ENCODE peak calls at places on chromosomes 5 and 9, in six cellular contexts. I, B, N, Q, W and A are unnamed samples. For H3K4me1, the result is how much of the 10 kb centered on the place peaks cover.

GRCh38 chr9:35397216-35397698 is 92.7 kb upstream of the RUSC2 start:
- DNase-seq in N (no peak), W (no peak), B (no peak), I (no peak), Q (no peak), A (no peak)

GRCh38 chr5:127967983-127968592 is 115.5 kb upstream of the SLC12A2 start:
- DNase-seq in N (no peak), I (no peak), Q (no peak), B (no peak), W (no peak), A (no peak)

GRCh38 chr5:98927988-98928801 is 612 bp downstream of the CHD1 start:
- DNase-seq in Q (peak), B (peak), I (peak), N (peak), W (peak), A (no peak)

GRCh38 chr9:129289883-129290282 is 111.8 kb upstream of the IER5L start:
- DNase-seq in W (no peak), B (no peak), N (no peak), Q (no peak), I (no peak), A (no peak)

GRCh38 chr9:20592673-20593072 is 29.6 kb downstream of the MLLT3 start:
- DNase-seq in W (peak), B (peak), Q (no peak), I (no peak), N (no peak), A (peak)

GRCh38 chr9:2955616-2956015 is 111.7 kb upstream of the PUM3 start:
- DNase-seq in I (peak), Q (no peak), W (no peak), B (no peak), N (no peak), A (no peak)

GRCh38 chr9:14692536-14692917 is 705 bp downstream of the ZDHHC21 start:
- DNase-seq in W (no peak), Q (no peak), B (no peak), N (no peak), I (no peak), A (no peak)

GRCh38 chr5:19837536-19838179 is 150.3 kb downstream of the CDH18 start:
- DNase-seq in W (peak), Q (no peak), I (no peak), N (no peak), B (no peak), A (no peak)

GRCh38 chr5:23007762-23008161 is 154.6 kb upstream of the CDH12 start:
- DNase-seq in I (no peak), Q (no peak), W (no peak), B (no peak), N (no peak), A (no peak)

GRCh38 chr9:97365634-97366033 is 46.3 kb upstream of the TDRD7 start:
- DNase-seq in Q (no peak), W (no peak), N (no peak), I (no peak), B (no peak), A (no peak)

GRCh38 chr9:132235894-132236661 is 74.2 kb downstream of the NTNG2 start:
- DNase-seq in B (peak), W (peak), I (peak), N (peak), Q (peak), A (no peak)

GRCh38 chr5:16600397-16600796 is 16.4 kb downstream of the RETREG1 start:
- DNase-seq in Q (peak), I (no peak), W (no peak), B (no peak), N (peak), A (no peak)

DNA sequence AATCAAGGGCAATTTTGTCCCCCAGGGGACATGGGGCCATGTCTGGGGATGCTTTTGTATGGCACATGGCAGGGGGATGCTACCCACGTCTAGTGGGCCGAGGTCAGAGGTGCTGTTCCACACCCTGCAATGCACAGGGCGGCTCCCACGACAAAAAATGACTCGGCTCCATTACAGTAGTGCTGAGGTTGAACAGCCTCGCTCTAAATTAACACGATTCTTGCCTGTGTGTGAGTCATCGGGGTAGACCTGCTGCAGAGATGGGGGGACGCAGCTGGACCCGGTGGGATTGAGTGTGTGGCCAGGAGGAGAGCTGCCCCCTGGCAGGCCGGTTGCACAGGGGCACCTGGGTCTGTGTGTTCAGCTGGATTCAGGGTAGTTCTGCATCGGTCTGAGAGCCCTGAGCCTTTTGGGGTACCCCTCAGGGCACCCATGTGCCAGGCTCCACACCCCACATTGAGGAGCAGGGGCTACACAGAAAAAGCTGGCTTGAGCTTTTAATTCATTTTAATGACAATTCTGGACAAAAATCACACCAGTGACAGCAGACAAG is 20.0 kb upstream of the COL5A1 start:
- DNase-seq in W (no peak), Q (peak), I (no peak), B (no peak), N (no peak), A (no peak)
- H3K4me1 ChIP-seq in W (under half), Q (under half), I (under half), B (half or more), N (under half), A (under half)

GRCh38 chr9:134936762-134937555 is 19.2 kb upstream of the FCN1 start:
- DNase-seq in B (peak), Q (no peak), W (no peak), I (no peak), N (no peak), A (no peak)
- H3K4me1 ChIP-seq in B (under half), Q (under half), W (under half), I (under half), N (under half), A (under half)

GRCh38 chr5:173637340-173637739 is 20.9 kb upstream of the BOD1 start:
- DNase-seq in I (no peak), N (no peak), W (no peak), Q (no peak), B (no peak), A (no peak)
- H3K4me1 ChIP-seq in I (under half), N (under half), W (under half), Q (under half), B (under half), A (under half)

GRCh38 chr5:39185761-39186160 is 33.6 kb downstream of the FYB1 start:
- DNase-seq in Q (no peak), B (no peak), N (no peak), W (no peak), I (no peak), A (no peak)
- H3K4me1 ChIP-seq in Q (under half), B (under half), N (under half), W (under half), I (under half), A (under half)

GRCh38 chr5:172898513-172899369 is 60.5 kb upstream of the RPL26L1 start:
- DNase-seq in Q (no peak), I (no peak), N (no peak), W (no peak), B (peak), A (no peak)

GRCh38 chr5:172895549-172895948 is 61.5 kb downstream of the ERGIC1 start:
- DNase-seq in N (no peak), Q (no peak), W (no peak), I (no peak), B (no peak), A (no peak)

GRCh38 chr5:172894767-172895166 is 60.7 kb downstream of the ERGIC1 start:
- DNase-seq in W (no peak), I (no peak), B (no peak), N (no peak), Q (no peak), A (no peak)

GRCh38 chr5:172897691-172898512 is 61.3 kb upstream of the RPL26L1 start:
- DNase-seq in W (peak), Q (no peak), I (no peak), B (no peak), N (no peak), A (no peak)

DNA sequence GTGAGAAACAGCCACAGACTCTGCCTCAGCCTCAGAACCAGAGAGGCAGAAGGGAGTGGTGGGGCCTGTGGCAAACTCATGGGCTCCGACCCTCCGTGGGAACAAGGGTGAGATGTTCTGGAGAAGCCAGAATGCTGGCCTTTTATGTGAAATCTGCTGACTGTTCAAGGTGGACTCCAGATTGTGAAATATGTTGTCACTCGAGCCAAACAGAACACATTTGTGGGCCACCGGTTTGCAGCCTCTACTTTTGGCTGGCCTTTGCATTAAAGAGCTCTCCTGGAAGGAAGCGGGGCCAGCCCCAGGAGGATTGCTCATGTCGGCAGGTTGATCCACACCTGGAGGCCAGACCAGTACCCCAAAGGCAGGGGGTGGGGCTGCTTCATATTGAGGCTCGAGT is 62.4 kb downstream of the ERGIC1 start:
- DNase-seq in B (no peak), W (no peak), Q (no peak), N (no peak), I (no peak), A (no peak)
- H3K4me1 ChIP-seq in B (under half), W (half or more), Q (half or more), N (half or more), I (under half), A (under half)

GRCh38 chr5:175657593-175658271 is at the start of gene HRH2:
- DNase-seq in Q (no peak), B (peak), I (peak), N (peak), W (peak), A (no peak)

GRCh38 chr5:175659546-175660248 is 1.8 kb downstream of the HRH2 start:
- DNase-seq in B (no peak), W (no peak), N (no peak), I (no peak), Q (no peak), A (no peak)

GRCh38 chr5:175655411-175655810 is 2.5 kb upstream of the HRH2 start:
- DNase-seq in B (no peak), N (no peak), Q (no peak), W (no peak), I (no peak), A (no peak)

GRCh38 chr5:175656966-175657365 is 905 bp upstream of the HRH2 start:
- DNase-seq in N (no peak), W (no peak), B (no peak), Q (no peak), I (no peak), A (no peak)

GRCh38 chr5:175658299-175659145 is 651 bp downstream of the HRH2 start:
- DNase-seq in W (no peak), B (no peak), I (peak), Q (no peak), N (no peak), A (no peak)
- H3K4me1 ChIP-seq in W (under half), B (under half), I (under half), Q (under half), N (under half), A (under half)